ENCODE peak calls at places on chromosomes 12 and 14, in five cellular contexts. R is adrenal gland, Z is A549, L is body of pancreas, G is gastrocnemius medialis. A is an unnamed sample.

GRCh38 chr12:42696424-42697149 is 107.0 kb upstream of the PRICKLE1 start:
- DNase-seq in R (peak; percentile 87), Z (no peak), L (peak; percentile 53), G (peak; percentile 59), A (peak; percentile 96)

GRCh38 chr14:94926176-94926575 is 156.3 kb upstream of the GSC start:
- DNase-seq in R (no peak), Z (no peak), L (no peak), G (no peak), A (no peak)

GRCh38 chr12:80553316-80553715 is 109.3 kb downstream of the PTPRQ start:
- DNase-seq in R (no peak), Z (peak; percentile 9), L (no peak), G (no peak), A (no peak)

GRCh38 chr14:104283197-104284106 is 145.1 kb downstream of the KIF26A start:
- DNase-seq in R (peak; percentile 29), Z (no peak), L (peak; percentile 2), G (no peak), A (no peak)

GRCh38 chr14:56996721-56997399 is 186.6 kb upstream of the OTX2 start:
- DNase-seq in R (no peak), Z (no peak), L (no peak), G (no peak), A (peak; percentile 31)

GRCh38 chr12:68434391-68435007 is 102.3 kb upstream of the MDM1 start:
- DNase-seq in R (no peak), Z (no peak), L (no peak), G (no peak), A (no peak)

GRCh38 chr12:131827961-131828534 is at the start of gene MMP17:
- DNase-seq in R (no peak), Z (peak; percentile 56), L (peak; percentile 68), G (no peak), A (no peak)

GRCh38 chr14:63435838-63436237 is 107.3 kb downstream of the PPP2R5E start:
- DNase-seq in R (peak; percentile 91), Z (no peak), L (peak; percentile 72), G (peak; percentile 77), A (no peak)

GRCh38 chr12:27552235-27552634 is 28.2 kb downstream of the PPFIBP1 start:
- DNase-seq in R (no peak), Z (no peak), L (no peak), G (no peak), A (no peak)

GRCh38 chr14:76872796-76873432 is 46.7 kb downstream of the LRRC74A start:
- DNase-seq in R (peak; percentile 84), Z (peak; percentile 69), L (peak; percentile 76), G (no peak), A (peak; percentile 94)

GRCh38 chr12:104749555-104749954 is 208.5 kb downstream of the SLC41A2 start:
- DNase-seq in R (peak; percentile 29), Z (no peak), L (no peak), G (no peak), A (no peak)

GRCh38 chr12:94304566-94305061 is 155.1 kb downstream of the CEP83 start:
- DNase-seq in R (no peak), Z (no peak), L (no peak), G (no peak), A (no peak)

GRCh38 chr14:99203080-99203479 is 68.9 kb downstream of the BCL11B start:
- DNase-seq in R (no peak), Z (no peak), L (no peak), G (no peak), A (no peak)

GRCh38 chr12:121634836-121635235 is 8.5 kb downstream of the ORAI1 start:
- DNase-seq in R (no peak), Z (no peak), L (no peak), G (no peak), A (no peak)

GRCh38 chr12:121641343-121641630 is 15.0 kb downstream of the ORAI1 start:
- DNase-seq in R (no peak), Z (no peak), L (no peak), G (no peak), A (no peak)

GRCh38 chr12:121632069-121632970 is 6.0 kb downstream of the ORAI1 start:
- DNase-seq in R (no peak), Z (no peak), L (no peak), G (no peak), A (no peak)

GRCh38 chr12:121638298-121639202 is 12.2 kb downstream of the ORAI1 start:
- DNase-seq in R (no peak), Z (no peak), L (no peak), G (no peak), A (no peak)

DNA sequence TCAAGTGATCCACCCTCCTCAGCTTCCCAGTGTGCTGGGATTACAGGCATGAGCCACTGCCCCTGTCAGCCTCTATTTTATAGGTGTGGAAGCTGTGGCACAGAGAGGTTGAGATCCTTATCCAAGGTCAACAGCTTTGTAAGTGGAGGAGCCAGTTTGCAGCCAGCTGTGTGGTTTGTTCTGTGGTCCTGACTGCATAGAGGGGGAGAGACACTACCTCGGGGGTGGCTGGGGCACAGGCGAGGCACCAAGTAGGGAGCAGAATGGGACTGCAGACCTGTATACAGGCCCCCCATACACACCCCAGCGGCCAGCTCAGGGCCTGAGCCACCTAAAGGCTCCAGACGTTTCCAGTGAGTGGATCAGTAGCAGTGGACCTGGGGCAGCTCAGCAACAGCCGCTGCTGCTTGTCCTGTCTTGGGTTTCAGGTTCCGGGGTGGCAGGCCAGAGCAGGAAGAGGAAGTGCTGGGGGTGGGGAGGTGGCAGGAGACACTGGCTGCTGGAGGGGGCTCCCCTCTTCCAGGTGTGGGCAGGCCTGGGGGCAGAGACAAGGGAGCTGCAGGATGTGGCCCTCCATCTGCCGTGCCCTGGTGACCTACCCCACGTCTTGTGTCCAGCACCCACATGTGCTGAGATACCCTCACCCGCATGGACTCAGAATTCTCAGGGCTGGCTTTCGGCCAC is 11.0 kb downstream of the ORAI1 start:
- DNase-seq in R (no peak), Z (no peak), L (no peak), G (no peak), A (no peak)
- TF ChIP-seq POLR2A in R (no peak), Z (no peak), L (no peak), G (no peak), A (no peak)

GRCh38 chr12:118190266-118190665 is 54.3 kb downstream of the PEBP1 start:
- DNase-seq in R (no peak), Z (no peak), L (no peak), G (no peak), A (no peak)

GRCh38 chr12:118188690-118189371 is 52.9 kb downstream of the PEBP1 start:
- DNase-seq in R (peak; percentile 70), Z (no peak), L (peak; percentile 35), G (no peak), A (no peak)

GRCh38 chr12:118185602-118186397 is 49.9 kb downstream of the PEBP1 start:
- DNase-seq in R (no peak), Z (no peak), L (no peak), G (no peak), A (no peak)

GRCh38 chr12:118189761-118190181 is 53.8 kb downstream of the PEBP1 start:
- DNase-seq in R (peak; percentile 70), Z (no peak), L (peak; percentile 58), G (no peak), A (no peak)

GRCh38 chr12:118187746-118188390 is 51.9 kb downstream of the PEBP1 start:
- DNase-seq in R (no peak), Z (no peak), L (no peak), G (no peak), A (no peak)
- H3K4me3 ChIP-seq in R (no peak overlapping the region), Z (no peak overlapping the region), L (no peak overlapping the region), G (no peak overlapping the region), A (peak overlapping the region; percentile 57)

GRCh38 chr14:101760138-101761011 is 1.1 kb upstream of the PPP2R5C start:
- DNase-seq in R (peak; percentile 99), Z (peak; percentile 84), L (peak; percentile 98), G (peak; percentile 99), A (peak; percentile 100)

GRCh38 chr14:101762530-101763101 is 1.1 kb downstream of the PPP2R5C start:
- DNase-seq in R (no peak), Z (no peak), L (no peak), G (no peak), A (no peak)

GRCh38 chr14:101761881-101762529 is 496 bp downstream of the PPP2R5C start:
- DNase-seq in R (peak; percentile 63), Z (peak; percentile 57), L (peak; percentile 64), G (no peak), A (peak; percentile 91)

GRCh38 chr14:101758913-101759593 is 2.5 kb upstream of the PPP2R5C start:
- DNase-seq in R (peak; percentile 55), Z (no peak), L (no peak), G (no peak), A (peak; percentile 77)

GRCh38 chr14:101761032-101761880 is at the start of gene PPP2R5C:
- DNase-seq in R (peak; percentile 95), Z (peak; percentile 95), L (peak; percentile 94), G (peak; percentile 92), A (peak; percentile 95)
- TF ChIP-seq POLR2A in R (peak; percentile 57), Z (peak; percentile 43), L (peak; percentile 53), G (peak; percentile 74), A (peak; percentile 65)

GRCh38 chr12:125183187-125184067 is 118.2 kb downstream of the AACS start:
- DNase-seq in R (peak; percentile 77), Z (peak; percentile 94), L (peak; percentile 82), G (peak; percentile 26), A (peak; percentile 93)
- H3K4me3 ChIP-seq in R (no peak overlapping the region), Z (no peak overlapping the region), L (no peak overlapping the region), G (no peak overlapping the region), A (no peak overlapping the region)

DNA sequence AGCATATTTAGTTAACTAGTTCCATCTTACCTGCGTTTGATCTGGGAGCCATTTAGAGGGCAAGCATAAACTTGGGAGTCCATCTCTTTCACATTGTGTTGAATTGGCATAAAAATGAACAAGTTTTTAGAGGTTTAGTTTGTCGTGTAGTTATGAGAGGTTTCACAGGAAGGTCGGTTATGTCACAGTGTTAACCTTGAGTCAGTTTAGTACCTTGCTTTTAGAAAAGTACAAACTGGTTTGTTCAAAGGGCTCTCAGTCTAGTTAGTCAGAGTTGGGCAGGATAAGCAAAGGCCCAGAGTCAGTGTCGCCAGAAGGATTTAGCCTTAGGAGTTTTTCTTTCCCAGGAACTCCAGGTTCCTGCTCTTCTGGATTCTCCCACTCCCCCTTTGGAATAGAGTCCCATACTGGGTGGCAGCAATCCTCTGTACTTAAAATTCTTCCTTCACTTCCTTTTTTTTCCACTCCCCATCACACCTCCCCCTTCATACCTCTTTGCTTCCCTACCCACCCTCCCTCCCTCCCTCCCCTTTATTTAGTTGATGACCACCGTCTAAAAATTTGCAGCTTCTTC is 12.0 kb downstream of the PCBP2 start:
- DNase-seq in R (no peak), Z (no peak), L (no peak), G (no peak), A (no peak)
- TF ChIP-seq POLR2A in R (no peak), Z (no peak), L (no peak), G (no peak), A (no peak)

DNA sequence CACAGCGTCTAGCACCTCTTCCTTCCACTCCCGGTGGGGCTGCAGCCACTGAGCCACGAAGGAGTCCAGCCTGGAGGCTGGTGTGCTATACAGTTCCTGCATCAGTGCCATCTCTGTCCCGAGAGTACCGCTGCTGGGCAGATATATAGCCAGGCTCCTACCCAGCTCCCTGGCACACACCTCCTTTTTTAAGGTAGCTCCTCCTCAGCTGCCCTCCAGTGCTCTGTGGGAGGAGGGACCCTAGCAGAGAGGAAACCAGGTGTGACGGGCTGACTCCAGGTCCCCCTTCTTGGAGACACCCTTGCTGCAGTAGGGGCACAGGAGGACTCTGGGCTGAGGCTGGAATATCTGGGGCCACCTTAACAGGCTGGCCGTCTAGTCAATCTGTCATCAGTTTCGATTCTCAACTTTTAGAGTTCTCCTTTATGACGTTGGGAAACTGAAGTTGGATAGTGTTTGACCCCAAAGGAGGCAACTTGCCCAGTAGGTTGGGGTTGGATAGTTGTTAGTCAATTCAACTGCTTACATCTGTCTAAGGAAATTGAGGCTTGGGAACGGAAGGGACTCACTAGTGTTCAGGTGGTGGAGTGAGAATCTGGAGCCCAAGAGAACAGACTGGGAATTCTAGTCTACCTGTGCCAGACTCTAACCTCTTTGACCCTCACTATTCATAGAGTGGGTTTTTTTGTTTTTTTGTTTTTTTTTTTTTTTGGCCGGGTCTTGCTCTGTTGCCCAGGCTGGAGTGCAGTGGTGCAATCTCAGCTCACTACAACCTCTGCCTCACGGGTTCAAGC is at the start of gene OASL:
- DNase-seq in R (peak; percentile 68), Z (peak; percentile 55), L (peak; percentile 37), G (no peak), A (no peak)
- H3K4me3 ChIP-seq in R (no peak within 1 kb of the TSS), Z (peak within 1 kb of the TSS; percentile 50), L (peak within 1 kb of the TSS; percentile 31), G (peak within 1 kb of the TSS; percentile 37), A (peak within 1 kb of the TSS; percentile 47)